ENCODE peak calls at places on chromosomes 5 and 9, in six cellular contexts. One of them, this sample, is unnamed. For H3K9me2, the result is how much of the 10 kb centered on the place peaks cover.

GRCh38 chr5:10863763-10864383 is 102.8 kb upstream of the DAP start:
- DNase-seq in hepatocyte: peak
- DNase-seq in OCI-LY7: peak
- DNase-seq in HCT116: peak
- DNase-seq in SK-N-SH: peak
- DNase-seq in MM.1S: peak
- DNase-seq in this sample: peak

GRCh38 chr5:99072846-99073245 is 144.0 kb upstream of the CHD1 start:
- DNase-seq in hepatocyte: no peak
- DNase-seq in OCI-LY7: no peak
- DNase-seq in HCT116: no peak
- DNase-seq in SK-N-SH: no peak
- DNase-seq in MM.1S: no peak
- DNase-seq in this sample: no peak

GRCh38 chr5:112691758-112692157 is 45.9 kb upstream of the APC start:
- DNase-seq in hepatocyte: no peak
- DNase-seq in OCI-LY7: peak
- DNase-seq in HCT116: no peak
- DNase-seq in SK-N-SH: peak
- DNase-seq in MM.1S: peak
- DNase-seq in this sample: peak

GRCh38 chr5:172793577-172794488 is 22.8 kb upstream of the DUSP1 start:
- DNase-seq in hepatocyte: no peak
- DNase-seq in OCI-LY7: no peak
- DNase-seq in HCT116: no peak
- DNase-seq in SK-N-SH: no peak
- DNase-seq in MM.1S: no peak
- DNase-seq in this sample: no peak

GRCh38 chr5:69444127-69444754 is 29.3 kb downstream of the MARVELD2 start:
- DNase-seq in hepatocyte: peak
- DNase-seq in OCI-LY7: no peak
- DNase-seq in HCT116: no peak
- DNase-seq in SK-N-SH: no peak
- DNase-seq in MM.1S: no peak
- DNase-seq in this sample: no peak

GRCh38 chr5:98471458-98471857 is 302.0 kb upstream of the RGMB start:
- DNase-seq in hepatocyte: no peak
- DNase-seq in OCI-LY7: no peak
- DNase-seq in HCT116: no peak
- DNase-seq in SK-N-SH: no peak
- DNase-seq in MM.1S: no peak
- DNase-seq in this sample: no peak

GRCh38 chr9:108549184-108549583 is 306.6 kb downstream of the ACTL7B start:
- DNase-seq in hepatocyte: peak
- DNase-seq in OCI-LY7: no peak
- DNase-seq in HCT116: no peak
- DNase-seq in SK-N-SH: no peak
- DNase-seq in MM.1S: no peak
- DNase-seq in this sample: peak

GRCh38 chr9:38342532-38342931 is 50.0 kb upstream of the ALDH1B1 start:
- DNase-seq in hepatocyte: no peak
- DNase-seq in OCI-LY7: no peak
- DNase-seq in HCT116: no peak
- DNase-seq in SK-N-SH: no peak
- DNase-seq in MM.1S: no peak
- DNase-seq in this sample: no peak

GRCh38 chr5:96150007-96150406 is 188.4 kb upstream of the ELL2 start:
- DNase-seq in hepatocyte: no peak
- DNase-seq in OCI-LY7: no peak
- DNase-seq in HCT116: no peak
- DNase-seq in SK-N-SH: no peak
- DNase-seq in MM.1S: no peak
- DNase-seq in this sample: no peak

GRCh38 chr5:66769839-66770617 is 173.8 kb downstream of the MAST4 start:
- DNase-seq in hepatocyte: peak
- DNase-seq in OCI-LY7: peak
- DNase-seq in HCT116: no peak
- DNase-seq in SK-N-SH: peak
- DNase-seq in MM.1S: no peak
- DNase-seq in this sample: no peak

GRCh38 chr5:134647750-134648424 is 698 bp upstream of the SEC24A start:
- DNase-seq in hepatocyte: peak
- DNase-seq in OCI-LY7: peak
- DNase-seq in HCT116: peak
- DNase-seq in SK-N-SH: no peak
- DNase-seq in MM.1S: peak
- DNase-seq in this sample: peak

DNA sequence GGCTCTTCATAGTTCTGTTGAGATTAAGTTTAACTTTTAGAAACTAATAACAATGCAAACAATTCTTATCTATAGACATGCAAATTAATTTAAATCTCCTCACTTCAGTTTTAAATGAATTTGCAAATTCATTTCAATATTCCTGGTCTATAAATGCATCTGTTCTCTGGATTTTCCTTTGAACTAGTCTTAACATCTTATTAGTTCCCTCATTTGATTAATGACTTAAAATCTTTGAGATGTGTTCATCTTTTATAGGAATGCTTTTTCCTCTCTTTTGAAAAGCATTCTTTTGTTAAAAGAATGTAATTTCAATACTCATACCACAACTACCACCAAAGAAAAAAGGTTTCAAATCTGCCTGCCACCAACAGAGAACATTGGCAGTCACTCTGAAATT is 169.4 kb downstream of the RASEF start:
- DNase-seq in hepatocyte: no peak
- DNase-seq in OCI-LY7: no peak
- DNase-seq in HCT116: no peak
- DNase-seq in SK-N-SH: no peak
- DNase-seq in MM.1S: no peak
- DNase-seq in this sample: no peak
- H3K9me2 ChIP-seq in hepatocyte: under half
- H3K9me2 ChIP-seq in OCI-LY7: under half
- H3K9me2 ChIP-seq in HCT116: under half
- H3K9me2 ChIP-seq in SK-N-SH: under half
- H3K9me2 ChIP-seq in MM.1S: under half
- H3K9me2 ChIP-seq in this sample: under half

GRCh38 chr5:36237756-36238155 is 4.0 kb downstream of the NADK2 start:
- DNase-seq in hepatocyte: peak
- DNase-seq in OCI-LY7: peak
- DNase-seq in HCT116: no peak
- DNase-seq in SK-N-SH: no peak
- DNase-seq in MM.1S: no peak
- DNase-seq in this sample: no peak
- H3K4me3 ChIP-seq in hepatocyte: no peak
- H3K4me3 ChIP-seq in OCI-LY7: peak
- H3K4me3 ChIP-seq in HCT116: no peak
- H3K4me3 ChIP-seq in SK-N-SH: no peak
- H3K4me3 ChIP-seq in MM.1S: no peak
- H3K4me3 ChIP-seq in this sample: no peak

DNA sequence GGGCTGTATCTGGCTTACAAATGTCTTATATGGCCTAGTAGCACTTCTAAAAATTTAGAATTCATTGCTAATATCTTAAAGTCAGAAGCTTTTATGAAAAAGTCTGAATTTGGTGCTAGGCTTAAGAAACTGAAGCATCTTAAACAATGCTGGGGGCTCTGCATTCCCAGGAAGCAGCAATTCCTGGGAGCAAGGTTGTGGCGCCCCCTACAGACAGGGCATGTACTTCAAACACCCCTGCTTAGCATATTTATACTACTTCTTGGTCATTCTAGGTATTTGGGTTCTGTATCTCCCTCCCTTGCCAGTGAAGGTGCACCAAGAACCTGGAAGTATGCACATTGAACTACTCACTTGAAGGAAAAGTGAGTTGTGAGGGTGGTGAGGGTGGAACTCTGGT is 64.6 kb upstream of the GRIA1 start:
- DNase-seq in hepatocyte: no peak
- DNase-seq in OCI-LY7: peak
- DNase-seq in HCT116: peak
- DNase-seq in SK-N-SH: no peak
- DNase-seq in MM.1S: no peak
- DNase-seq in this sample: no peak
- TF ChIP-seq CTCF in hepatocyte: peak
- TF ChIP-seq CTCF in OCI-LY7: peak
- TF ChIP-seq CTCF in HCT116: peak
- TF ChIP-seq CTCF in SK-N-SH: peak
- TF ChIP-seq CTCF in MM.1S: peak
- TF ChIP-seq CTCF in this sample: peak

GRCh38 chr5:116914869-116915504 is 340.4 kb upstream of the SEMA6A start:
- DNase-seq in hepatocyte: no peak
- DNase-seq in OCI-LY7: no peak
- DNase-seq in HCT116: no peak
- DNase-seq in SK-N-SH: no peak
- DNase-seq in MM.1S: no peak
- DNase-seq in this sample: no peak
- H3K9me2 ChIP-seq in hepatocyte: under half
- H3K9me2 ChIP-seq in OCI-LY7: under half
- H3K9me2 ChIP-seq in HCT116: under half
- H3K9me2 ChIP-seq in SK-N-SH: under half
- H3K9me2 ChIP-seq in MM.1S: under half
- H3K9me2 ChIP-seq in this sample: under half

DNA sequence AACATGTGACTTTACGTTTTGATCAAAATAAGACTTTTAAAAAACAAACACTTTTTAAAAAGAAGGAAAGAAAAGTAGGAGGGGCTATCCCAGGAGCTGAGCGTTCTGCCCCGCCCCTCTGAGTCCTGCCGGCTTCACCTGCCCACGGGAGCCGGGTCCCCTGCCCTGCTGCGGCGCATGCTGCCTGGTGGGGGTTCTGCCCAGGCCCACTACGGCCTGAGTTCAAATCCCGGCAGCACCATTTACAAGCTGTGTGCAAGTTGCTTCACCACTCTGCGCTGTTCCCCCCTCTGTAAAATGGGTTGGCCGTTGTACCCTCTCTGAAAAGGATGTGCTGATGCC is 31.1 kb downstream of the GSN start:
- DNase-seq in hepatocyte: peak
- DNase-seq in OCI-LY7: no peak
- DNase-seq in HCT116: no peak
- DNase-seq in SK-N-SH: no peak
- DNase-seq in MM.1S: no peak
- DNase-seq in this sample: no peak
- H3K4me3 ChIP-seq in hepatocyte: peak
- H3K4me3 ChIP-seq in OCI-LY7: no peak
- H3K4me3 ChIP-seq in HCT116: peak
- H3K4me3 ChIP-seq in SK-N-SH: no peak
- H3K4me3 ChIP-seq in MM.1S: no peak
- H3K4me3 ChIP-seq in this sample: peak

DNA sequence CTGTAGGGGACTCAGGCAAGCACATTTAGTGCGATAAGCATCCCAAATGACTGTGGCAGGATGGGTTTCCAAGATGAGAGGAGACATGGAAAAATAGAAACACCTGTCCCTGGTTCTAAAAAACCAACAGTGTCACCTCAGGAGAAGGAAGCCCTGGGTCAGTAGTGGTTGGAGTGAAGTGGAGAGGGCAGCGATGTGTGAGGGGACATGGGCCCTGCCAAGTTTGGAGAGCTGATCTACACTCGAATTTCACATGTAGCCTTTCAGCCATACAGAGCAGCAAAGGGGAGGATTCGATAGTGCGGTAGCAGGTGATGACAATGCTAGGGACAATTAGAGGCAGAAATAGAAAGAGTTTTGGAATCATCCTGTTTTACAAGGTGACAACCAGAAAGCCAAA is 32.6 kb upstream of the LHX2 start:
- DNase-seq in hepatocyte: no peak
- DNase-seq in OCI-LY7: no peak
- DNase-seq in HCT116: no peak
- DNase-seq in SK-N-SH: no peak
- DNase-seq in MM.1S: no peak
- DNase-seq in this sample: no peak
- TF ChIP-seq CTCF in hepatocyte: no peak
- TF ChIP-seq CTCF in OCI-LY7: no peak
- TF ChIP-seq CTCF in HCT116: no peak
- TF ChIP-seq CTCF in SK-N-SH: no peak
- TF ChIP-seq CTCF in MM.1S: no peak
- TF ChIP-seq CTCF in this sample: no peak

DNA sequence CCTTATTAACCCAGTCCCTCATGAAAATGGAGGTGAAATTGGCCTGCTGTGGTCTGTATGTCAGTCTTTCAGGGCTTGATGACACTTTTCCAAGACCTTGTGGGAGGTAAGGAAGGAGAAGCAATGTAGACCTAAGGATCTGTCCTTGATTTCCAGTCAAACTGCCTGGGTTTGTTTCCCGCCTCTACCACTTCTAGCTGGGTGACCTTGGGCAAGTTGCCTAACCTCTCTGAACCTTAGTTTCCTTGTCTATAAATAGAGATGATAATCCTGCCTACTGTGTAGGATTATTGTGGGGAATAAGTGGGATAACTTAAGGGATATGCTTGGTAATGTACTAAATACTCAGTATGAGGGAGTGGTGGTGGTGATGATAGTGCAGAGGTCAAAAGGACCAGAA is 59.7 kb downstream of the PPARGC1B start:
- DNase-seq in hepatocyte: no peak
- DNase-seq in OCI-LY7: no peak
- DNase-seq in HCT116: no peak
- DNase-seq in SK-N-SH: no peak
- DNase-seq in MM.1S: no peak
- DNase-seq in this sample: no peak
- H3K9me2 ChIP-seq in hepatocyte: under half
- H3K9me2 ChIP-seq in OCI-LY7: under half
- H3K9me2 ChIP-seq in HCT116: under half
- H3K9me2 ChIP-seq in SK-N-SH: under half
- H3K9me2 ChIP-seq in MM.1S: under half
- H3K9me2 ChIP-seq in this sample: under half

DNA sequence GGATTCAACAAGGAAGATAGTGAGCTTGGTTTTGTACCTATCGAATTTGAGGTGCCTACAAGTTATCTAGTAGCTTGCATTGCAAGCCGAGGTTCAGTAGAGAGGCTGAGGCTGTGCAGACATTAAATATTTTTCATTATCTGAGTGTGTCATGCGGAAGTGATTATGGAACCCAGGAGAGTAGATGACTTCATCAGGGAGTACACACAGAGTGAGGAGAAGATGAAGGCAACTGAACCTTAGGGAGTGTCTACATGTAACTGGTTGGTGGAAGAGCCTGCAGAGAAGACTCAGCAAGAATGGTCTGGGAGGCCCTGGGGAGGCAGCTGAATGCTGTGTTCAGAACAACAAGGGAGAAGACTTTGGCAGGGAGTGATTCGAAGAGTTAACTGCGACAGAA is 393.9 kb downstream of the ARHGEF28 start:
- DNase-seq in hepatocyte: no peak
- DNase-seq in OCI-LY7: no peak
- DNase-seq in HCT116: no peak
- DNase-seq in SK-N-SH: no peak
- DNase-seq in MM.1S: no peak
- DNase-seq in this sample: no peak
- H3K4me3 ChIP-seq in hepatocyte: no peak
- H3K4me3 ChIP-seq in OCI-LY7: no peak
- H3K4me3 ChIP-seq in HCT116: no peak
- H3K4me3 ChIP-seq in SK-N-SH: no peak
- H3K4me3 ChIP-seq in MM.1S: no peak
- H3K4me3 ChIP-seq in this sample: no peak

GRCh38 chr5:982377-983237 is 26.0 kb upstream of the NKD2 start:
- DNase-seq in hepatocyte: peak
- DNase-seq in OCI-LY7: peak
- DNase-seq in HCT116: no peak
- DNase-seq in SK-N-SH: peak
- DNase-seq in MM.1S: no peak
- DNase-seq in this sample: no peak
- TF ChIP-seq CTCF in hepatocyte: no peak
- TF ChIP-seq CTCF in OCI-LY7: peak
- TF ChIP-seq CTCF in HCT116: peak
- TF ChIP-seq CTCF in SK-N-SH: peak
- TF ChIP-seq CTCF in MM.1S: peak
- TF ChIP-seq CTCF in this sample: peak

GRCh38 chr9:105389789-105390188 is 58.0 kb upstream of the FSD1L start:
- DNase-seq in hepatocyte: no peak
- DNase-seq in OCI-LY7: no peak
- DNase-seq in HCT116: no peak
- DNase-seq in SK-N-SH: no peak
- DNase-seq in MM.1S: no peak
- DNase-seq in this sample: no peak
- H3K9me2 ChIP-seq in hepatocyte: under half
- H3K9me2 ChIP-seq in OCI-LY7: under half
- H3K9me2 ChIP-seq in HCT116: under half
- H3K9me2 ChIP-seq in SK-N-SH: under half
- H3K9me2 ChIP-seq in MM.1S: under half
- H3K9me2 ChIP-seq in this sample: under half